ENCODE peak calls at places on chromosomes 2 and 18, in eight cellular contexts. Y, O, Q, H, T, M, S and R are unnamed samples. For H3K36me3, the result is how much of the 10 kb centered on the place peaks cover.

GRCh38 chr2:23487735-23488492 is 102.9 kb downstream of the KLHL29 start:
- DNase-seq in Y (peak), O (no peak), Q (no peak), H (peak), T (no peak), M (peak), S (peak), R (no peak)

GRCh38 chr2:98039085-98039756 is 43.5 kb upstream of the TMEM131 start:
- DNase-seq in Y (no peak), O (no peak), Q (peak), H (no peak), T (no peak), M (no peak), S (no peak), R (no peak)

GRCh38 chr18:46474487-46475366 is 182.3 kb downstream of the LOXHD1 start:
- DNase-seq in Y (no peak), O (no peak), Q (no peak), H (peak), T (no peak), M (no peak), S (no peak), R (no peak)

GRCh38 chr2:9152975-9153402 is 53.6 kb upstream of the ASAP2 start:
- DNase-seq in Y (no peak), O (no peak), Q (no peak), H (no peak), T (no peak), M (peak), S (peak), R (no peak)

GRCh38 chr2:124967325-124967724 is 942.2 kb downstream of the CNTNAP5 start:
- DNase-seq in Y (no peak), O (no peak), Q (no peak), H (no peak), T (no peak), M (no peak), S (no peak), R (no peak)

GRCh38 chr2:218387369-218388194 is 5.5 kb downstream of the SLC11A1 start:
- DNase-seq in Y (peak), O (no peak), Q (peak), H (no peak), T (peak), M (peak), S (peak), R (peak)

GRCh38 chr18:22604390-22604985 is 186.8 kb upstream of the CTAGE1 start:
- DNase-seq in Y (peak), O (peak), Q (peak), H (peak), T (no peak), M (peak), S (peak), R (no peak)

GRCh38 chr18:46677609-46678470 is 20.8 kb upstream of the LOXHD1 start:
- DNase-seq in Y (no peak), O (no peak), Q (no peak), H (peak), T (no peak), M (no peak), S (no peak), R (no peak)

GRCh38 chr2:56267412-56267788 is 83.6 kb downstream of the CCDC85A start:
- DNase-seq in Y (no peak), O (no peak), Q (no peak), H (no peak), T (no peak), M (no peak), S (no peak), R (no peak)

GRCh38 chr2:2762166-2762897 is 431.3 kb upstream of the MYT1L start:
- DNase-seq in Y (no peak), O (no peak), Q (no peak), H (no peak), T (no peak), M (no peak), S (no peak), R (no peak)
- H3K27ac ChIP-seq in Y (no peak), O (no peak), Q (no peak), H (no peak), T (no peak), M (no peak), S (no peak), R (no peak)

DNA sequence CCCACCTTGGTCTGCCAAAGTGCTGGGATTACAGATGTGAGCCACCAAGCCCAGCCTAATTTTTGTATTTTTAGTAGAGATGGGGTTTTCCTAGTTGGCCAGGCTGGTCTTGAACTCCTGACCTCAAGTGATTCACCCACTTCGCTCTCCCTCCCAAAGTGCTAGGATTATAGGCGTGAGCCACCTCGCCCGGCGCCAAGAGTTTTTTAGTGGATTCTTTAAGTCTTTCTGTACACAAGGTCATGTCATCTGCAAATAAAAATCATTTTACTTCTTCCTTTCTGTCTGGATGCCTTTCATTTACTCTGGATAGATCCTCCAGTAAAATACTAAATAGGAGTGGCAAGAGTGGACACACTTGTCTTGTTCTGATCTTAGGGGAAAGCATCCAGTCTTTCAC is 61.7 kb downstream of the KCMF1 start:
- DNase-seq in Y (no peak), O (no peak), Q (no peak), H (peak), T (no peak), M (peak), S (no peak), R (no peak)
- H3K36me3 ChIP-seq in Y (under half), O (under half), Q (half or more), H (under half), T (half or more), M (under half), S (under half), R (under half)

GRCh38 chr2:157901325-157901724 is 25.2 kb upstream of the ACVR1 start:
- DNase-seq in Y (no peak), O (no peak), Q (no peak), H (no peak), T (no peak), M (no peak), S (no peak), R (no peak)
- TF ChIP-seq CTCF in Y (peak), O (peak), Q (no peak), H (peak), T (no peak), M (no peak), S (peak), R (no peak)

DNA sequence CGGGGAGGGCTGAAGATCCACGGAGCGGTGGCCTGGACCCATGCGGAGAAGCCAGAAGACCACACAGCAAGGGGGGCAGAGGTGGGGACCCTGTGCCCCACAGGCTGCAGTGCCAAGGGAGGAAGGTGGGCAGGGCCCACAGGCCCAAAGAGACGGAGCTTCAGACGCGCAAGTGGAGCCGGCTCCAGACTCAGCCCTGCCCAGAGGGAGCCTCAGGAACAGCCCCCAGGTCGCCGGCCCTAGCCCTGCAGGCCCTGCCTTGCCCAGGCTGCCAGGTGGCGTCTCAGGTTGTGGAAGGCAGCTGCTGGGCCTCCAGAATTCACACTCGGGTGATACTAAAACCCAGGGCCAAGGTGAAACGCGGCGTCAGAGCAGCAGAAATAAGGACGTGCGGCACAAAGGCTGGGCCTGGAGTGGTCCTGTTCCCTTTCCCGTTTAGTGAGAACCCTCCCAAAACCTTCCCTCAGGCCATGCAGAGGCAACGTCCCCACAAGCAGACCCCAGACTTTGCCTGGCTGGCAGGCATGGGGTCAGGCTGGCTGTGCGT is 36.8 kb downstream of the SLC66A2 start:
- DNase-seq in Y (no peak), O (no peak), Q (no peak), H (no peak), T (no peak), M (no peak), S (no peak), R (no peak)
- H3K27ac ChIP-seq in Y (no peak), O (no peak), Q (no peak), H (no peak), T (no peak), M (no peak), S (no peak), R (no peak)

GRCh38 chr2:233851169-233851568 is 3.2 kb downstream of the HJURP start:
- DNase-seq in Y (no peak), O (no peak), Q (no peak), H (no peak), T (no peak), M (no peak), S (no peak), R (no peak)

GRCh38 chr2:233850745-233851144 is 3.6 kb downstream of the HJURP start:
- DNase-seq in Y (no peak), O (no peak), Q (no peak), H (no peak), T (no peak), M (no peak), S (no peak), R (no peak)

GRCh38 chr2:233853883-233854240 is 473 bp downstream of the HJURP start:
- DNase-seq in Y (no peak), O (no peak), Q (no peak), H (no peak), T (no peak), M (no peak), S (no peak), R (no peak)

GRCh38 chr2:233853353-233853752 is 982 bp downstream of the HJURP start:
- DNase-seq in Y (no peak), O (no peak), Q (no peak), H (peak), T (no peak), M (no peak), S (no peak), R (no peak)

GRCh38 chr2:233852056-233852455 is 2.3 kb downstream of the HJURP start:
- DNase-seq in Y (no peak), O (no peak), Q (no peak), H (no peak), T (no peak), M (no peak), S (peak), R (no peak)
- H3K36me3 ChIP-seq in Y (under half), O (under half), Q (under half), H (under half), T (under half), M (under half), S (under half), R (under half)

DNA sequence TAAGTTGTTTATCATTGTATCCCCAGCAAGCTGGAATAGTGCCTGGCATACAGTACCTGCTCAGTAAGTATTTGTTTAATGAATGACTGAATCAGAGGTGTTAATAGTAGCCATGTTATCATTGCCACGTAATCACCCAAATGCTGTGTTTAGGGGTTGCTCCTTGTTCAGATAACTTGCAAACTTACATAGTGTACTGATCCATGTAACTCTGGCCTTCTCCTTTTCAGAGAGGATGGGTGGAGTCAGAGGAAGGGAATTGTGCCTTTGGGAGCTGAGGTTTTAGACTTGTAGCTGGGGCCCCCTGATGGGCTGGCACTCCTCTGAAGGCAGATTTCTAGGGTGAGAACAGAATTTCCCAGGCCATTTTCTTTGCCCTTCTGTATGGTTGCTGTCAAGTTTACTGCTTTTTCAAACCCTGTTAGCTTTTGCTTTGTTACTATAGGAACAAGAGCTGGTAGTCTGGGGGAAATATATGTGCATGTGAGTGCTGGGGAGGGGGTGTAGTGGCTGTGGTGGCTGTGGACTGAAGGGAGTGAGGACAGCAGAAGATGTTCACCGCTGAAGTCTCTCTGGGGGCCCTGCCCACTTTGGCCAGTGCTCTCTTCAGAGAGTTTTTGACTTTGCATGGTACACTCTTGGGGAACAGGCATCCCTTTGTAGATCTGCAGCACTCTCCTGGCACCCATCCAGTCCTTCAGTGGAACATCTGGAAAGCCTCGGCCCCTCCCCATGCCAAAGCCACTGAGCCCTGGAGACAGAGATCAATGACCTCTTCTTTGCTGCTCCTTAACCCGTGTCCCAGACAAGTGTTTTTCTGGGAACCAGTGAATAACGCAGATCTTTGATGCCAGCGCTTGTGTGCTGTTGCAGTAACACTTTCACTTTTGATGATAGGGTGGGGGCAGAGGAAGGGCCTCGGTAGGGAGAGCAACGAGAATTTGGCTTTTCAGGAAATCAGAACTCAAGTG is 208.9 kb downstream of the PRKCE start:
- DNase-seq in Y (peak), O (no peak), Q (peak), H (peak), T (peak), M (peak), S (peak), R (peak)
- TF ChIP-seq CTCF in Y (no peak), O (no peak), Q (peak), H (no peak), T (no peak), M (no peak), S (peak), R (no peak)

DNA sequence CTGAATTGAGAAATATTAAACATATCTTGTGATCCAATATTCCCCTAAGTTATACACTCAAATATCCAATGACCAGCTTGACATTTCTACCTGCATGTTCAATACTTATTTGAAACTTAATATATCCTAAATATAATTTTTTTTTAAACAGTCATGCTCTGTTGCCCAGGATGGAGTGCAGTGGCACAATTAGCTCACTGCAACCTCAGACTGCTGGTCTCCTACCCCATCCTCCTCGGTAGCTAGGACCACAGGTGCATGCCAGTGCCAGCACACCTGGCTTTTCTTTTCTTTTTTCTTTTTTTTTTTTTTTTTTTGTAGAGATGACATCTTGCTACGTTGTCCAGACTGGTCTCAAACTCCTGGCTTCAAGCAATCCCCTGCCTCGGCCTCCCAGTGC is 4.2 kb downstream of the KYNU start:
- DNase-seq in Y (no peak), O (no peak), Q (no peak), H (no peak), T (no peak), M (no peak), S (no peak), R (no peak)
- H3K27ac ChIP-seq in Y (no peak), O (no peak), Q (no peak), H (no peak), T (no peak), M (no peak), S (no peak), R (no peak)

GRCh38 chr2:99380376-99381010 is 43.3 kb downstream of the EIF5B start:
- DNase-seq in Y (no peak), O (no peak), Q (no peak), H (no peak), T (no peak), M (peak), S (no peak), R (no peak)
- H3K36me3 ChIP-seq in Y (under half), O (under half), Q (half or more), H (under half), T (half or more), M (half or more), S (half or more), R (under half)

DNA sequence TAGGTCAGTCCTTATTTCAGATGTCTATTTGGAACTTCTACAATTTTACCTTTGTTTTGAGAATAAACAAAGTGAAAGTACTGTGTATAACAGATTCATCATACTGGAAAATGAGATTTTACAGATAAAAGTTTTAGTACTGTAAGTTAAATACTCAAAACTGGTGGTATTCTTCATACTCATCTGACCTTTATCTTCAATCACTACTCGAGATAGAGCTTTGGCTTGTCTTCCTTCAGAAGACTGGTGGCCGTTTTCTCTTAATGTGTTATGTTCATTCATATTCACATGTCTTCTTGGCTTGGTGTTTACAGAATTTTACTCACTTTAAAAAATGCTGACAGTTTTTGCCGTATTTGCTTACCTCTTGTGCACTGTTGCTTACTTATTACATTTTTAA is 2.1 kb downstream of the SPOPL start:
- DNase-seq in Y (no peak), O (no peak), Q (no peak), H (no peak), T (no peak), M (no peak), S (no peak), R (no peak)
- TF ChIP-seq CTCF in Y (no peak), O (no peak), Q (no peak), H (no peak), T (no peak), M (no peak), S (no peak), R (no peak)